ENCODE peak calls at places on chromosomes 13 and 19, in five cellular contexts. P is HFF-Myc, Z is breast epithelium, B is gastrocnemius medialis, G is IMR-90. Y is an unnamed sample.
A peak's percentile ranks its signal among the peaks of the same experiment; 100 is the strongest.

GRCh38 chr13:81487151-81487550 is 1146.2 kb upstream of the SPRY2 start:
- DNase-seq in P (no peak), G (no peak), B (no peak), Z (no peak), Y (no peak)

GRCh38 chr19:29795461-29795860 is 16.3 kb upstream of the CCNE1 start:
- DNase-seq in P (no peak), G (no peak), Z (no peak), B (no peak), Y (no peak)

GRCh38 chr19:35760711-35761349 is 2.9 kb downstream of the PROSER3 start:
- DNase-seq in Z (no peak), P (no peak), B (no peak), G (no peak), Y (no peak)

GRCh38 chr13:99228737-99229691 is 28.4 kb downstream of the UBAC2 start:
- DNase-seq in G (peak; percentile 87), P (no peak), B (no peak), Z (no peak), Y (no peak)

GRCh38 chr19:3359850-3360493 is 6.4 kb upstream of the NFIC start:
- DNase-seq in P (no peak), B (no peak), Z (no peak), G (no peak), Y (no peak)

GRCh38 chr13:35824395-35824794 is 306.8 kb downstream of the DCLK1 start:
- DNase-seq in B (no peak), Z (no peak), G (no peak), P (no peak), Y (no peak)

GRCh38 chr13:91172160-91172559 is 175.3 kb upstream of the MIR17HG start:
- DNase-seq in B (no peak), G (no peak), P (no peak), Z (no peak), Y (no peak)

GRCh38 chr13:79581870-79582315 is 100.9 kb downstream of the NDFIP2 start:
- DNase-seq in P (peak; percentile 11), Z (no peak), G (peak; percentile 3), B (no peak), Y (peak; percentile 35)

GRCh38 chr19:4523306-4524110 is 5.2 kb upstream of the PLIN4 start:
- DNase-seq in G (peak; percentile 10), P (no peak), B (peak; percentile 35), Z (no peak), Y (no peak)

GRCh38 chr13:110347088-110347487 is 40.0 kb downstream of the COL4A2 start:
- DNase-seq in Z (no peak), G (no peak), B (no peak), P (no peak), Y (no peak)

GRCh38 chr19:49058592-49058991 is 1.0 kb upstream of the CGB7 start:
- DNase-seq in B (no peak), Z (peak; percentile 63), G (peak; percentile 25), P (no peak), Y (no peak)

GRCh38 chr13:114144606-114145244 is 12.3 kb upstream of the RASA3 start:
- DNase-seq in P (no peak), G (no peak), Z (no peak), B (no peak), Y (no peak)

GRCh38 chr19:45667620-45668341 is at the start of gene GIPR:
- DNase-seq in P (no peak), Z (peak; percentile 38), B (no peak), G (peak; percentile 38), Y (peak; percentile 71)

GRCh38 chr13:34416833-34417425 is 525.1 kb upstream of the NBEA start:
- DNase-seq in B (peak; percentile 60), P (peak; percentile 39), G (peak; percentile 39), Z (no peak), Y (peak; percentile 74)

GRCh38 chr19:53037101-53038097 is 7.1 kb upstream of the ERVV-2 start:
- DNase-seq in Z (no peak), B (no peak), G (peak; percentile 41), P (no peak), Y (peak; percentile 38)

GRCh38 chr19:6015841-6016545 is 38.1 kb upstream of the RANBP3 start:
- DNase-seq in G (no peak), Z (no peak), B (no peak), P (no peak), Y (no peak)

GRCh38 chr13:27466513-27466912 is 16.1 kb upstream of the MTIF3 start:
- DNase-seq in B (no peak), G (no peak), P (no peak), Z (no peak), Y (no peak)

GRCh38 chr19:16060294-16060693 is 16.0 kb upstream of the TPM4 start:
- DNase-seq in P (no peak), G (no peak), Z (no peak), B (no peak), Y (no peak)

GRCh38 chr13:85828094-85828684 is 29.0 kb upstream of the SLITRK6 start:
- DNase-seq in Z (no peak), P (no peak), G (peak; percentile 30), B (no peak), Y (no peak)

GRCh38 chr13:51348069-51348967 is 8.8 kb downstream of the SERPINE3 start:
- DNase-seq in G (no peak), P (no peak), B (no peak), Z (no peak), Y (no peak)

GRCh38 chr13:114123876-114124275 is 8.5 kb downstream of the RASA3 start:
- DNase-seq in B (no peak), Z (no peak), G (no peak), P (no peak), Y (no peak)

GRCh38 chr13:71477735-71478134 is 389.3 kb downstream of the DACH1 start:
- DNase-seq in G (no peak), B (no peak), Z (no peak), P (no peak), Y (no peak)

GRCh38 chr19:5893296-5893903 is 10.2 kb downstream of the NDUFA11 start:
- DNase-seq in B (no peak), P (no peak), Z (no peak), G (no peak), Y (no peak)

GRCh38 chr19:4730740-4731171 is 7.1 kb upstream of the DPP9 start:
- DNase-seq in Z (no peak), P (no peak), B (no peak), G (no peak), Y (peak; percentile 42)

GRCh38 chr19:48041877-48042580 is 1.9 kb downstream of the CABP5 start:
- DNase-seq in P (no peak), Z (no peak), B (no peak), G (no peak), Y (no peak)

GRCh38 chr13:29676535-29676934 is 81.0 kb upstream of the SLC7A1 start:
- DNase-seq in B (no peak), Z (no peak), P (no peak), G (peak; percentile 29), Y (no peak)

GRCh38 chr19:44847144-44848035 is 1.3 kb downstream of the NECTIN2 start:
- DNase-seq in B (no peak), P (no peak), G (peak; percentile 58), Z (peak; percentile 89), Y (peak; percentile 85)

GRCh38 chr13:113860051-113860471 is 3.8 kb downstream of the GAS6 start:
- DNase-seq in B (no peak), P (no peak), Z (peak; percentile 15), G (no peak), Y (no peak)

GRCh38 chr13:24894277-24894971 is 130.5 kb downstream of the RNF17 start:
- DNase-seq in Z (no peak), G (no peak), B (no peak), P (no peak), Y (no peak)

GRCh38 chr13:74246398-74246975 is 112.3 kb upstream of the KLF12 start:
- DNase-seq in B (no peak), Z (no peak), G (peak; percentile 43), P (no peak), Y (peak; percentile 69)

GRCh38 chr13:64457976-64458375 is 2772.2 kb downstream of the PCDH9 start:
- DNase-seq in P (no peak), B (no peak), Z (no peak), G (peak; percentile 38), Y (no peak)

GRCh38 chr13:93227906-93228801 is 1.5 kb downstream of the GPC6 start:
- DNase-seq in P (no peak), B (no peak), G (peak; percentile 87), Z (no peak), Y (peak; percentile 31)
- TF ChIP-seq CTCF in P (peak; percentile 60), B (no peak), G (peak; percentile 63), Z (no peak), Y (peak; percentile 29)

GRCh38 chr19:14434157-14434501 is 1.0 kb downstream of the PKN1 start:
- DNase-seq in P (no peak), Z (no peak), G (no peak), B (peak; percentile 15), Y (no peak)

GRCh38 chr19:14434543-14435319 is 1.6 kb downstream of the PKN1 start:
- DNase-seq in G (peak; percentile 72), P (peak; percentile 26), B (peak; percentile 10), Z (peak; percentile 39), Y (peak; percentile 65)

GRCh38 chr19:14432817-14433453 is at the start of gene PKN1:
- DNase-seq in P (no peak), G (no peak), B (no peak), Z (no peak), Y (peak; percentile 80)

GRCh38 chr19:14435320-14436050 is 2.4 kb downstream of the PKN1 start:
- DNase-seq in P (no peak), Z (no peak), B (no peak), G (no peak), Y (no peak)

GRCh38 chr19:14433454-14434156 is 499 bp downstream of the PKN1 start:
- DNase-seq in B (no peak), P (no peak), Z (no peak), G (no peak), Y (peak; percentile 33)
- TF ChIP-seq CTCF in B (no peak), P (no peak), Z (no peak), G (no peak), Y (peak; percentile 21)

GRCh38 chr19:33130433-33130832 is 1.5 kb upstream of the WDR88 start:
- DNase-seq in G (no peak), Z (no peak), B (no peak), P (no peak), Y (no peak)

GRCh38 chr19:33133438-33134031 is 1.6 kb downstream of the WDR88 start:
- DNase-seq in Z (no peak), B (no peak), G (no peak), P (peak; percentile 25), Y (no peak)

GRCh38 chr19:33132021-33132420 is at the start of gene WDR88:
- DNase-seq in P (no peak), G (no peak), Z (no peak), B (no peak), Y (no peak)

GRCh38 chr19:33132425-33132824 is 511 bp downstream of the WDR88 start:
- DNase-seq in Z (no peak), P (no peak), G (no peak), B (no peak), Y (no peak)

DNA sequence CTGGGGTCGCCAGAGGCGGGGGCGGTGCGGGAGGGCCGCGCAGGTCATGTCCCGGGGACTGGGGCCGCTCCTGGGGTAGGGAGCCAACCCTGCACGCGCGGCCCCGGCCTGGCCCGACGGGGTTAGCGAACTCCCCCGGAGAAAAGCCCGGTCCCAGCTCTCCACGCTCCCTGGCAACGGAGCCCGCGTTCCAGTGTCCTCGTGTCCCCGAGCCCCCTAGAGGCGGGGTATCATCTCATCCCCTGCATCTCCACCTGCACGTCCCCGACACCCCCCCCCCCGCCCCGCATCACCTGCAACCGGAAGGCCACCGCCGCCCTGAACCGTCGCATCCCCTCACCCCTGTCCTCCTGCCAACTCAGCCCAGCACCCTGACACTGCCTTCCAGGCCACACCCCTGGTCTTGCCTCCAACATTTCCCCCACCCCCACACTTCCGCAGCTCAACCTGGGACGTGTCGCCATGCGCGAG is 2.7 kb downstream of the WDR88 start:
- DNase-seq in P (no peak), Z (no peak), B (no peak), G (no peak), Y (no peak)
- TF ChIP-seq CTCF in P (no peak), Z (no peak), B (no peak), G (no peak), Y (no peak)

GRCh38 chr13:62357887-62358645 is 942.4 kb upstream of the PCDH20 start:
- DNase-seq in P (no peak), G (peak; percentile 71), B (no peak), Z (no peak), Y (no peak)
- TF ChIP-seq CTCF in P (no peak), G (peak; percentile 69), B (no peak), Z (no peak), Y (peak; percentile 20)

Y was measured in heart right ventricle.